ENCODE peak calls at places on chromosomes 12 and 14, in four cellular contexts. R, O, X and W are unnamed samples.

GRCh38 chr12:58917699-58918334 is 2.5 kb downstream of the LRIG3 start:
- DNase-seq in X (no peak), R (no peak), O (no peak), W (no peak)

GRCh38 chr14:71261206-71261605 is 353.9 kb downstream of the PCNX1 start:
- DNase-seq in O (no peak), R (no peak), X (no peak), W (no peak)

GRCh38 chr14:96622926-96623325 is 120.7 kb downstream of the PAPOLA start:
- DNase-seq in O (no peak), R (no peak), X (no peak), W (no peak)

GRCh38 chr12:113136128-113136989 is 798 bp upstream of the RASAL1 start:
- DNase-seq in O (peak; percentile 68), R (no peak), X (no peak), W (peak; percentile 72)

GRCh38 chr14:34030864-34031263 is 80.0 kb upstream of the EGLN3 start:
- DNase-seq in O (no peak), R (no peak), X (no peak), W (no peak)

GRCh38 chr12:7303230-7303629 is 642 bp upstream of the ACSM4 start:
- DNase-seq in X (no peak), O (no peak), R (no peak), W (no peak)

GRCh38 chr14:103220982-103221641 is 97.9 kb downstream of the TNFAIP2 start:
- DNase-seq in R (no peak), X (no peak), O (peak; percentile 58), W (no peak)

GRCh38 chr14:30389901-30390394 is 169.0 kb upstream of the G2E3 start:
- DNase-seq in X (no peak), R (no peak), O (no peak), W (no peak)

GRCh38 chr12:106022568-106023012 is 116.2 kb downstream of the NUAK1 start:
- DNase-seq in X (no peak), O (no peak), R (no peak), W (no peak)

GRCh38 chr14:64953661-64954060 is 11.1 kb upstream of the GPX2 start:
- DNase-seq in X (no peak), O (no peak), R (no peak), W (no peak)

GRCh38 chr12:81758421-81759214 is 532 bp downstream of the PPFIA2 start:
- DNase-seq in R (peak; percentile 47), O (peak; percentile 82), X (no peak), W (no peak)

GRCh38 chr12:67471810-67472209 is 176.7 kb upstream of the DYRK2 start:
- DNase-seq in R (no peak), O (no peak), X (no peak), W (no peak)

GRCh38 chr12:29053567-29053966 is 95.5 kb upstream of the FAR2 start:
- DNase-seq in X (no peak), O (no peak), R (no peak), W (no peak)

GRCh38 chr12:46787496-46788055 is 38.2 kb downstream of the SLC38A4 start:
- DNase-seq in O (no peak), R (no peak), X (no peak), W (no peak)

GRCh38 chr14:64478634-64479250 is 13.4 kb downstream of the AKAP5 start:
- DNase-seq in X (no peak), O (no peak), R (no peak), W (peak; percentile 55)

GRCh38 chr12:76489737-76490136 is 69.8 kb downstream of the OSBPL8 start:
- DNase-seq in X (no peak), R (no peak), O (no peak), W (no peak)

GRCh38 chr12:46904406-46905240 is 78.8 kb upstream of the SLC38A4 start:
- DNase-seq in X (no peak), R (no peak), O (no peak), W (no peak)

GRCh38 chr12:14774074-14774943 is 29.0 kb downstream of the WBP11 start:
- DNase-seq in O (peak; percentile 97), X (peak; percentile 99), R (peak; percentile 86), W (peak; percentile 91)

GRCh38 chr14:59582845-59583509 is 6.4 kb upstream of the CCDC175 start:
- DNase-seq in R (no peak), X (no peak), O (no peak), W (no peak)

GRCh38 chr14:103716091-103716801 is 636 bp downstream of the ZFYVE21 start:
- DNase-seq in R (no peak), O (peak; percentile 88), X (no peak), W (no peak)

GRCh38 chr12:27176765-27177164 is 67.3 kb upstream of the STK38L start:
- DNase-seq in R (no peak), O (no peak), X (no peak), W (peak; percentile 9)

GRCh38 chr14:93962701-93963601 is 13.4 kb downstream of the ASB2 start:
- DNase-seq in R (no peak), O (no peak), X (no peak), W (peak; percentile 75)

GRCh38 chr12:92753976-92754885 is 51.4 kb downstream of the PLEKHG7 start:
- DNase-seq in R (no peak), X (no peak), O (no peak), W (no peak)

GRCh38 chr12:95605087-95605486 is 53.8 kb upstream of the USP44 start:
- DNase-seq in X (no peak), R (no peak), O (no peak), W (no peak)

GRCh38 chr14:71452535-71452934 is 479.7 kb upstream of the RGS6 start:
- DNase-seq in X (no peak), R (no peak), O (no peak), W (no peak)

GRCh38 chr14:36935976-36936678 is 236.3 kb downstream of the SLC25A21 start:
- DNase-seq in R (no peak), O (no peak), X (no peak), W (no peak)

GRCh38 chr12:15214851-15215601 is 6.2 kb downstream of the RERG start:
- DNase-seq in R (no peak), X (no peak), O (no peak), W (no peak)

GRCh38 chr12:131389051-131390013 is 321.6 kb upstream of the SFSWAP start:
- DNase-seq in X (no peak), O (no peak), R (no peak), W (no peak)

GRCh38 chr12:89862511-89863331 is 154.1 kb upstream of the ATP2B1 start:
- DNase-seq in R (no peak), X (peak; percentile 12), O (no peak), W (peak; percentile 77)

GRCh38 chr12:171743-172705 is 41.9 kb downstream of the SLC6A12 start:
- DNase-seq in X (no peak), O (no peak), R (no peak), W (no peak)

GRCh38 chr14:101595887-101596721 is 34.8 kb downstream of the DIO3 start:
- DNase-seq in O (no peak), X (no peak), R (no peak), W (peak; percentile 14)

GRCh38 chr12:77625441-77625840 is 205.3 kb upstream of the NAV3 start:
- DNase-seq in R (no peak), O (no peak), X (no peak), W (no peak)

GRCh38 chr12:68743416-68743815 is 2.6 kb upstream of the SLC35E3 start:
- DNase-seq in X (no peak), R (no peak), O (no peak), W (no peak)

GRCh38 chr12:57127101-57127709 is 1.1 kb upstream of the LRP1 start:
- DNase-seq in R (peak; percentile 89), O (peak; percentile 89), X (peak; percentile 73), W (peak; percentile 26)

GRCh38 chr12:57128519-57129247 is 400 bp downstream of the LRP1 start:
- DNase-seq in X (no peak), O (no peak), R (peak; percentile 39), W (no peak)

GRCh38 chr12:57130941-57131340 is 2.7 kb downstream of the LRP1 start:
- DNase-seq in O (no peak), R (no peak), X (no peak), W (no peak)

GRCh38 chr12:57127710-57128518 is at the start of gene LRP1:
- DNase-seq in R (peak; percentile 88), X (peak; percentile 90), O (peak; percentile 96), W (peak; percentile 68)

GRCh38 chr12:57129311-57130288 is 1.3 kb downstream of the LRP1 start:
- DNase-seq in O (no peak), X (no peak), R (peak; percentile 30), W (no peak)
- H3K4me3 ChIP-seq in O (peak overlapping the region; percentile 98), X (peak overlapping the region; percentile 83), R (peak overlapping the region; percentile 84), W (no peak overlapping the region)

DNA sequence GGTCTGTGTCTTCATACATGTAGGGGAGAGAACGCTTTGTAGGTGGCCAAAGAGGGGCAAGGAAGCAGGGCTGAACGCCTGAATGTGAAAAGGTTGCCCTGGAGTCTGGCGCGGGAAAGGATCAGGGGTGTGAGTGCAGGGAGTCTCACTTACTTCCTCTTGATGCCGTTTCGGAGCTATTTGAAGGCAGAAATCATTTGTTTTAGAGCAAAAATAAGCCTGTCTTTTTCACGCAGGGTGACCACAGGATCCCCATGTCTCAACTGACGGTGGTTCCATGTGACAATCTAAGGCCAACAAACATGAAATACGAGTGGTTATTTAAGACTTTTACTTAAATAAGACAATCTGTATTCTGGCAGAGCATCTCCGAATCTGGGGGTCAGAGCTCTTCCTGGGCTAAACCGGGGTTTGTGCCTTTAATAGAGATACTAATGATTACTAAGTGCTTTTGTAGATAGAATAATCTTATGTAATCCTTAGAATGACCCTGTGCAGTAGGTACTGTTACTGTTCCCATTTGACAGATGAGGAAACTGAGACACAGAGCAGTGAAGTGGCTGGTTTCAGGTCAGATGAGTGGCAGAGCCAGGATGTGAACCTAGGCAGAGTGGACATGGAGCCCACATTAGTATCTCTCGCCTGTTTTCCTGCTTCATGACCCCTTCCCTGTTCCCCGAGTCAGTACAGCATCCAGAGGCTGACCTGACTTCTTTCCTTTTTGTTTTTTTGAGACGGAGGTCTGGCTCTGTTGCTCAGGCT is 1.9 kb downstream of the BRI3BP start:
- DNase-seq in R (no peak), O (no peak), X (no peak), W (no peak)
- H3K4me3 ChIP-seq in R (no peak overlapping the region), O (no peak overlapping the region), X (no peak overlapping the region), W (peak overlapping the region; percentile 67)

GRCh38 chr14:104984056-104984894 is 1.3 kb upstream of the CLBA1 start:
- DNase-seq in R (no peak), X (no peak), O (peak; percentile 63), W (no peak)

GRCh38 chr14:104985675-104986486 is at the start of gene CLBA1:
- DNase-seq in R (peak; percentile 94), O (peak; percentile 96), X (peak; percentile 84), W (peak; percentile 89)

GRCh38 chr14:104989236-104989950 is 3.8 kb downstream of the CLBA1 start:
- DNase-seq in X (no peak), O (no peak), R (no peak), W (no peak)

GRCh38 chr14:104989951-104990303 is 4.3 kb downstream of the CLBA1 start:
- DNase-seq in R (no peak), O (no peak), X (no peak), W (no peak)

GRCh38 chr14:104986487-104987164 is 1.0 kb downstream of the CLBA1 start:
- DNase-seq in O (no peak), X (no peak), R (no peak), W (no peak)
- H3K4me3 ChIP-seq in O (no peak overlapping the region), X (peak overlapping the region; percentile 89), R (peak overlapping the region; percentile 71), W (no peak overlapping the region)

GRCh38 chr12:122951406-122951805 is 14.9 kb downstream of the ABCB9 start:
- DNase-seq in X (no peak), O (no peak), R (no peak), W (no peak)

GRCh38 chr12:122950276-122950675 is 16.0 kb downstream of the ABCB9 start:
- DNase-seq in O (no peak), X (no peak), R (no peak), W (no peak)

GRCh38 chr12:122948605-122949004 is 17.7 kb downstream of the ABCB9 start:
- DNase-seq in X (no peak), O (no peak), R (no peak), W (no peak)

GRCh38 chr12:122949816-122950215 is 16.4 kb downstream of the ABCB9 start:
- DNase-seq in R (no peak), X (no peak), O (no peak), W (no peak)

GRCh38 chr12:122949405-122949804 is 16.9 kb downstream of the ABCB9 start:
- DNase-seq in X (no peak), O (no peak), R (no peak), W (no peak)
- H3K4me3 ChIP-seq in X (no peak overlapping the region), O (no peak overlapping the region), R (no peak overlapping the region), W (no peak overlapping the region)